ENCODE peak calls at places on chromosomes 5 and 9, in nine cellular contexts. X is activated T-cell treated with anti-CD3 and anti-CD28 coated beads, Interleukin-2, amount 50 U/mL, for 72 hours; N is stimulated activated CD4-positive, alpha-beta T cell treated with anti-CD3 and anti-CD28 coated beads, Interleukin-15, amount 100 ng/mL, for 1 hour; B is tibial nerve; T is PC-3; U is stimulated activated CD8-positive, alpha-beta memory T cell treated with anti-CD3 and anti-CD28 coated beads, Interleukin-2, amount 100 ng/mL, for 48 hours; R is A549; G is HFF-Myc; E is iPS-NIHi11. K is an unnamed sample.

GRCh38 chr5:126370796-126371718 is 52.2 kb upstream of the GRAMD2B start:
- DNase-seq in R (peak), E (no peak), N (no peak), T (peak), X (no peak), B (no peak), U (no peak), G (no peak), K (no peak)

GRCh38 chr9:84862786-84863185 is 193.3 kb downstream of the NTRK2 start:
- DNase-seq in E (peak), N (no peak), B (no peak), X (no peak), T (no peak), U (no peak), G (peak), R (peak), K (no peak)

GRCh38 chr5:170432669-170433068 is 43.5 kb upstream of the KCNMB1 start:
- DNase-seq in G (no peak), E (no peak), R (no peak), N (no peak), T (no peak), X (no peak), B (no peak), U (no peak), K (no peak)

GRCh38 chr5:37112383-37112991 is 136.7 kb downstream of the CPLANE1 start:
- DNase-seq in G (no peak), E (no peak), N (no peak), T (no peak), R (no peak), X (no peak), U (no peak), B (no peak), K (no peak)

GRCh38 chr9:35490155-35490909 is 421 bp downstream of the RUSC2 start:
- DNase-seq in E (peak), N (no peak), T (no peak), B (no peak), G (no peak), R (peak), X (no peak), U (no peak), K (no peak)

GRCh38 chr9:137989999-137990715 is 112.6 kb downstream of the CACNA1B start:
- DNase-seq in G (no peak), U (no peak), N (no peak), T (no peak), R (no peak), E (no peak), B (no peak), X (no peak), K (no peak)

GRCh38 chr5:140202078-140202477 is 27.1 kb downstream of the CYSTM1 start:
- DNase-seq in U (no peak), G (no peak), B (no peak), R (no peak), T (peak), X (no peak), N (no peak), E (no peak), K (no peak)

GRCh38 chr5:141926434-141926833 is 2.8 kb downstream of the DELE1 start:
- DNase-seq in G (no peak), B (no peak), U (no peak), N (no peak), T (no peak), E (no peak), X (no peak), R (no peak), K (no peak)

GRCh38 chr9:128937310-128938165 is 9.9 kb downstream of the DOLK start:
- DNase-seq in B (no peak), X (no peak), E (no peak), N (no peak), R (no peak), G (no peak), U (no peak), T (no peak), K (no peak)

GRCh38 chr9:126675147-126675467 is 61.4 kb downstream of the LMX1B start:
- DNase-seq in R (no peak), N (no peak), X (no peak), B (no peak), G (no peak), T (no peak), E (no peak), U (no peak), K (no peak)